ENCODE peak calls at places on chromosome 10, in four cellular contexts. W is NCI-H510A; S is activated naive CD8-positive, alpha-beta T cell treated with anti-CD3 and anti-CD28 coated beads, Interleukin-2, amount 10 ng/mL, durations not matched to agents 7 days and 5 days; P is Calu3. J is an unnamed sample.

GRCh38 chr10:58742141-58742540 is 229.5 kb downstream of the BICC1 start:
- DNase-seq in W (no peak), S (no peak), P (no peak), J (no peak)

GRCh38 chr10:124477614-124478363 is 16.2 kb downstream of the LHPP start:
- DNase-seq in W (no peak), S (no peak), P (no peak), J (no peak)

GRCh38 chr10:80154978-80155695 is 22.6 kb downstream of the PLAC9 start:
- DNase-seq in W (no peak), S (no peak), P (no peak), J (no peak)

GRCh38 chr10:124745678-124746077 is 1.5 kb upstream of the FAM53B start:
- DNase-seq in W (peak), S (no peak), P (no peak), J (no peak)

GRCh38 chr10:6347391-6347951 is 144.7 kb downstream of the PFKFB3 start:
- DNase-seq in W (no peak), S (peak), P (no peak), J (no peak)

GRCh38 chr10:58892039-58892665 is 284.3 kb upstream of the PHYHIPL start:
- DNase-seq in W (no peak), S (no peak), P (no peak), J (no peak)

GRCh38 chr10:44937201-44938005 is 22.2 kb upstream of the RASSF4 start:
- DNase-seq in W (no peak), S (no peak), P (no peak), J (no peak)

GRCh38 chr10:32961892-32962369 is 3.9 kb upstream of the ITGB1 start:
- DNase-seq in W (no peak), S (no peak), P (peak), J (no peak)

J was measured in NCI-H187.